ENCODE peak calls at places on chromosomes 12 and 14, in eight cellular contexts. X is A549, F is tibial nerve, A is NB4, U is IMR-90, B is uterus, Q is HepG2, S is spleen. V is an unnamed sample.

GRCh38 chr14:102390486-102390885 is 27.7 kb downstream of the TECPR2 start:
- DNase-seq in A (peak), Q (no peak), S (no peak), F (no peak), U (peak), X (no peak), B (no peak), V (no peak)

GRCh38 chr12:11765817-11766794 is 116.6 kb downstream of the ETV6 start:
- DNase-seq in A (peak), X (no peak), F (no peak), U (peak), S (peak), B (peak), Q (no peak), V (no peak)

GRCh38 chr14:69571879-69572633 is 2.6 kb downstream of the CCDC177 start:
- DNase-seq in X (peak), U (peak), A (peak), B (no peak), F (no peak), S (no peak), Q (peak), V (no peak)

GRCh38 chr12:120356567-120357030 is 12.4 kb downstream of the MSI1 start:
- DNase-seq in X (peak), U (peak), B (peak), Q (peak), A (peak), F (peak), S (peak), V (peak)

GRCh38 chr12:40152783-40153383 is 47.0 kb upstream of the SLC2A13 start:
- DNase-seq in F (peak), U (peak), A (peak), Q (peak), X (peak), B (peak), S (peak), V (peak)

GRCh38 chr12:77578471-77579262 is 252.0 kb upstream of the NAV3 start:
- DNase-seq in S (no peak), B (no peak), X (no peak), F (no peak), U (peak), Q (no peak), A (no peak), V (no peak)

GRCh38 chr12:52799498-52800211 is 3.7 kb upstream of the KRT3 start:
- DNase-seq in Q (no peak), F (no peak), A (no peak), U (no peak), B (no peak), X (no peak), S (peak), V (no peak)

GRCh38 chr12:117151195-117152031 is 38.9 kb downstream of the FBXO21 start:
- DNase-seq in F (peak), A (peak), X (peak), Q (peak), S (no peak), B (peak), U (peak), V (no peak)

GRCh38 chr12:131901431-131902331 is 7.3 kb downstream of the ULK1 start:
- DNase-seq in B (no peak), Q (no peak), S (peak), X (peak), A (no peak), U (no peak), F (no peak), V (no peak)

GRCh38 chr12:80509781-80510556 is 65.9 kb downstream of the PTPRQ start:
- DNase-seq in S (no peak), X (no peak), A (no peak), Q (no peak), B (no peak), U (peak), F (no peak), V (no peak)

GRCh38 chr14:51056431-51056830 is 38.5 kb downstream of the TRIM9 start:
- DNase-seq in S (no peak), X (no peak), U (no peak), F (no peak), B (no peak), Q (no peak), A (no peak), V (no peak)

GRCh38 chr12:127145929-127146789 is 1120.8 kb upstream of the TMEM132C start:
- DNase-seq in X (peak), S (peak), Q (no peak), B (peak), F (peak), A (no peak), U (peak), V (peak)

GRCh38 chr14:33307691-33308369 is 369.2 kb downstream of the NPAS3 start:
- DNase-seq in X (no peak), F (peak), U (no peak), A (no peak), B (peak), Q (no peak), S (no peak), V (peak)

GRCh38 chr12:31444801-31445200 is 118.9 kb upstream of the SINHCAF start:
- DNase-seq in U (no peak), Q (no peak), A (no peak), F (no peak), B (no peak), X (no peak), S (no peak), V (no peak)

GRCh38 chr12:14473707-14474287 is 93.9 kb downstream of the PLBD1 start:
- DNase-seq in X (peak), B (no peak), U (peak), A (peak), Q (peak), S (no peak), F (no peak), V (no peak)

GRCh38 chr14:51957950-51958349 is 31.4 kb upstream of the RTRAF start:
- DNase-seq in S (no peak), F (no peak), U (peak), B (no peak), Q (no peak), A (no peak), X (no peak), V (no peak)

GRCh38 chr12:34295366-34296142 is 273.3 kb downstream of the ALG10 start:
- DNase-seq in U (no peak), X (no peak), B (no peak), S (peak), A (no peak), Q (no peak), F (no peak), V (peak)

GRCh38 chr12:88519802-88520435 is 60.4 kb downstream of the KITLG start:
- DNase-seq in F (no peak), S (no peak), B (no peak), U (peak), X (no peak), Q (no peak), A (no peak), V (no peak)

GRCh38 chr12:27193854-27194544 is 50.1 kb upstream of the STK38L start:
- DNase-seq in U (peak), B (peak), A (no peak), S (no peak), Q (no peak), X (peak), F (no peak), V (no peak)

GRCh38 chr12:95908573-95908972 is 33.8 kb downstream of the CCDC38 start:
- DNase-seq in Q (no peak), S (no peak), F (no peak), A (no peak), U (peak), B (no peak), X (no peak), V (no peak)

GRCh38 chr12:52871291-52871961 is 22.6 kb upstream of the KRT78 start:
- DNase-seq in S (no peak), B (peak), U (peak), A (no peak), Q (no peak), X (peak), F (peak), V (no peak)

GRCh38 chr14:106346084-106346483 is 819.7 kb downstream of the TMEM121 start:
- DNase-seq in B (no peak), A (no peak), X (no peak), U (no peak), Q (no peak), S (no peak), F (no peak), V (no peak)

GRCh38 chr12:46209914-46210834 is 58.7 kb downstream of the SLC38A1 start:
- DNase-seq in S (peak), B (peak), X (no peak), F (no peak), U (no peak), Q (peak), A (no peak), V (no peak)

GRCh38 chr14:26415618-26416123 is 182.2 kb downstream of the NOVA1 start:
- DNase-seq in Q (no peak), F (peak), U (no peak), B (peak), S (no peak), A (no peak), X (peak), V (no peak)

GRCh38 chr14:105325303-105325702 is 10.8 kb downstream of the PACS2 start:
- DNase-seq in A (no peak), S (no peak), X (no peak), B (no peak), Q (no peak), U (no peak), F (no peak), V (no peak)

GRCh38 chr12:42483534-42483857 is 106.0 kb downstream of the PRICKLE1 start:
- DNase-seq in S (peak), B (peak), A (peak), Q (no peak), F (no peak), X (no peak), U (peak), V (no peak)

GRCh38 chr12:42482820-42483533 is 106.6 kb downstream of the PRICKLE1 start:
- DNase-seq in Q (peak), S (peak), F (peak), X (peak), U (peak), B (peak), A (peak), V (peak)

GRCh38 chr12:42481368-42481767 is 108.2 kb downstream of the PRICKLE1 start:
- DNase-seq in Q (no peak), B (no peak), S (no peak), A (no peak), X (no peak), F (no peak), U (no peak), V (no peak)

GRCh38 chr12:42484996-42485395 is 104.5 kb downstream of the PRICKLE1 start:
- DNase-seq in B (no peak), F (no peak), A (no peak), X (no peak), U (peak), S (no peak), Q (no peak), V (no peak)

DNA sequence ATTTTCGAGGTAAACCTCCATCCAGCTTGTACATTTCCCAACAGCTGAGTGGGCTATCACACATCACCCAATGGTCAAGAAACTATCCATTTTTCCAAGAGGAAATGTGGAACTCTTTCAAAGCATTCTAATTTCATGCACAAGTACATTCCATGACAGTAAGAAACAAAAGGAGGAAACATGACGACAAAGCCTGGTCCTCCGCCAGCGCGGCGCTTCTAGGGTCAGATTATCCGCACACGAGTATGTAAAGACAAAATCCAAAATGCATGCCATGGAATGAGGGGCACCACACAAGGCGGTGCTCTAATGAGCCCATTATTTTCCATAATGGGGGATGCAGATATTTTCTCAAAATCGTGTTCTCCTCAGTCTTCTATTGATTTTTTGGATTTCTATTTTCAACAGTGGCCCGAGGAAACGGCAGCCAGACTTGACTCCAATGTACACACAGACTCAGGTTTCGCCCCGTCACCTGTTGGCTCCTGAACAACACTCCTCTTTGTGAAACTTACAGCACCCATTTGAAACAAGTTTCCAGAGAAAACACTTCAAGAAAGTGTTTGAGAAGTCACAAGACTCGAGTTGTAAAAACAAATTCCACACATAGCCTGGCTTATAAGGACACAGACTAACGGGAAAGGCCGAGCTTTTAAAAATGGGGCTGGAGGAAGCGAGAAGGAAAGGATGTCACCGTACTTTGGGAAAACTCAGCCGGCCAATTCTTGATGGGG is 107.3 kb downstream of the PRICKLE1 start:
- DNase-seq in U (peak), X (peak), Q (peak), B (peak), F (no peak), S (no peak), A (no peak), V (peak)
- TF ChIP-seq CTCF in U (no peak), X (no peak), Q (no peak), B (no peak), F (no peak), S (no peak), A (no peak), V (no peak)

GRCh38 chr14:96038920-96039632 is at the start of gene C14orf132:
- DNase-seq in F (peak), S (peak), X (peak), U (peak), B (peak), A (no peak), Q (no peak), V (peak)

GRCh38 chr14:96039633-96040311 is 610 bp downstream of the C14orf132 start:
- DNase-seq in Q (no peak), X (peak), A (no peak), B (peak), U (peak), F (no peak), S (no peak), V (no peak)

GRCh38 chr14:96042218-96042930 is 3.2 kb downstream of the C14orf132 start:
- DNase-seq in B (no peak), U (peak), X (no peak), A (no peak), F (no peak), S (no peak), Q (no peak), V (no peak)

GRCh38 chr14:96038558-96038919 is 623 bp upstream of the C14orf132 start:
- DNase-seq in S (no peak), B (no peak), F (no peak), U (no peak), Q (no peak), X (no peak), A (no peak), V (no peak)

GRCh38 chr14:96040836-96041371 is 1.7 kb downstream of the C14orf132 start:
- DNase-seq in X (no peak), F (no peak), S (no peak), U (peak), Q (no peak), A (no peak), B (no peak), V (no peak)
- H3K4me3 ChIP-seq in X (no peak), F (no peak), S (no peak), U (peak), Q (no peak), A (no peak), B (peak), V (no peak)

DNA sequence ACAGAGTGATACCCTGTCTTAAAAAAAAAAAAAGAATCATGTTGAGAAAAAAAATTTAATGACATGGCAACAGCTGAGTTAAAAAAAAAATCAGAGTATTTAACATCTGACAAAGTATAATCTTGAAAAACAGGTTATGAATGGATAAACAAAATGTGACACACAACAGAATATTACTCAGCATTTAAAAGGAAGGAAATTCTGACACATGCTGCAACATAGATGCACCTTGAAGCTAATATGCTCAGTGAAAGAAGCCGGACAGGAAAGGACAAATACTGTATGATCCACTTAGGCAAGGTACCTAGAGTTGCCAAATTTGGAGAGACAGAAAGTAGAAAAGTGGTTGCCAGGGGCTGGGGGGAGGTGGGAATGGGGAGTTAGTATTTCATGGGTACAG is 19.4 kb upstream of the EIF2B2 start:
- DNase-seq in S (no peak), Q (no peak), X (no peak), U (no peak), A (no peak), F (no peak), B (no peak), V (no peak)
- TF ChIP-seq POLR2A in S (no peak), Q (no peak), X (no peak), U (no peak), A (no peak), F (no peak), B (no peak), V (no peak)

GRCh38 chr12:56107242-56107641 is 2.9 kb downstream of the PA2G4 start:
- DNase-seq in B (no peak), F (no peak), U (no peak), X (no peak), S (no peak), Q (no peak), A (no peak), V (no peak)
- TF ChIP-seq CTCF in B (no peak), F (no peak), U (no peak), X (no peak), S (no peak), Q (no peak), A (no peak), V (no peak)

DNA sequence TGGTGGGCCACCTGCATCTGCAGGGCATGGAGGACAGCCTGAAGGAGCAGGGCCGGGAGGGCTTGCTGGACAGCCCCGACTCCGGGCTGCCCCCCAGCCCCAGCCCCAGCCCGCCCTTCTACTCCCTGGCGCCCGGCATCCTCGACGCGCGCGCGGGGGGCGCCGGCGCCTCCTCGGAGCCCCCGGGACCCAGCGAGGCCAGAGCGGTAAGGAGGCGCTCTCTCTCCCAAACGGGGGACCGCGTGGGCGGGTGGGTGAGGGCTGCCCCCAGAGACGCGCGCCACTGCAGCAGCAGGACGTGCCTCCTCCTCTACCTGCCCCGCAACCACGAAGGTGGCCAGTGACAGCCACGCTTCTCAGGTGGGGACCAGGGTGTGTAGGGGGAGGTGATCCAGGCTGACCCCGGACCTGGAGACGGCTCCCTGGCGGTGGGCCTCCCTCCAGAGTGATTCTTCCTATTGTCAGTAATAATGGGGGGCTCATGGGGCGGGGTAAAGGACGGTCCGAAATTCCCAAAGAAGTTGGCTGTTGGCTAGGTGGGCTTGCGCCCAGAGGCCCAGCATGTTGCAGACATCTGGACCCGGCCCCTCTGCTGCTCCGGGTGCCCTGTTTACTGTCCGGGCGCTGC is 652 bp downstream of the RFLNA start:
- DNase-seq in A (no peak), F (no peak), Q (no peak), U (no peak), B (no peak), S (peak), X (no peak), V (no peak)
- H3K4me3 ChIP-seq in A (no peak), F (peak), Q (no peak), U (no peak), B (peak), S (no peak), X (peak), V (no peak)

GRCh38 chr14:54784657-54785056 is 118.0 kb downstream of the GCH1 start:
- DNase-seq in A (no peak), B (no peak), F (no peak), S (no peak), X (no peak), U (no peak), Q (no peak), V (peak)
- TF ChIP-seq POLR2A in A (no peak), B (no peak), F (no peak), S (no peak), X (no peak), U (no peak), Q (no peak), V (no peak)

DNA sequence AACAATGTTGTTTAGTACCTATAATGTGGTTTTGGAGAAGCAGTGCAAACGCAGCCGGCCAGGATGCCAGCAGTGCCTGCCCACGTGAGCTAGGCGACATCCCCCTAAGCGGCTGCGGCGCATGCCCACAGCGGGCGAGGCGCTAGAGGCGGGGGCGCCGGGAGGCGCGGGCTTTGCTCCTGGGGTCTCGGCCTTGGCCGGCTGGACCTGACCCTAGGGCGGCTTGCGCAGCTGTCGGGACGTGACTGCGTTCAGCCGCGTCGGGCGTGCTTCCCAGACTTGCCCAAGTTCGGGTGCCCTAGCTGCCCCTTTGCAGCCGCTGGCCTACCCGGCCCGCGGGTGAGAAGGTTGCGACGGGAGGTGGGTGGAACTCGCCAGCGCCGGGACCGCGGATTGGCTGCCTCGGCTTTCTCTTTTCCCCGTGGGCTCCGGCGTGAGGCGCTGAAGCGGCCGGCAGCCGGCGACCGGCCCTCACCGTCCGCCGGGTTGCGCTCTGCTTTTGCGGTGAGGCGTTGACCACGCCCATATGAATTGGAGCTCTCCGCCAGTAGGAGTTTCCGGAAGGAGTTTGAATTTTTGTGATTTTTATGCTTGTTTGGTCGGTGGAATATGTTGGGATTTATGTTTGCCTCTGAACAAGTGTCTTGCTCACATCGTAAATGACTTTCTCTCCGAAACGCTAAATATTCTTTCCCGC is at the start of gene TMEM19:
- DNase-seq in B (peak), Q (peak), F (peak), S (peak), A (peak), X (peak), U (peak), V (peak)
- TF ChIP-seq CTCF in B (peak), Q (peak), F (peak), S (peak), A (peak), X (peak), U (peak), V (no peak)

GRCh38 chr12:6903712-6904111 is 910 bp upstream of the LRRC23 start:
- DNase-seq in S (no peak), B (no peak), A (peak), X (no peak), Q (no peak), U (no peak), F (no peak), V (no peak)

GRCh38 chr12:6904280-6905276 is at the start of gene LRRC23:
- DNase-seq in S (peak), B (peak), U (peak), A (peak), F (peak), X (peak), Q (peak), V (peak)

GRCh38 chr12:6902448-6902847 is 2.2 kb upstream of the LRRC23 start:
- DNase-seq in U (no peak), S (no peak), X (no peak), A (no peak), Q (no peak), B (no peak), F (no peak), V (no peak)

GRCh38 chr12:6909421-6910145 is 4.8 kb upstream of the ENO2 start:
- DNase-seq in X (no peak), A (no peak), B (no peak), Q (no peak), F (no peak), U (no peak), S (peak), V (no peak)

GRCh38 chr12:6905414-6906040 is 905 bp downstream of the LRRC23 start:
- DNase-seq in X (no peak), Q (no peak), B (no peak), S (peak), U (no peak), F (no peak), A (no peak), V (no peak)
- H3K4me3 ChIP-seq in X (peak), Q (peak), B (peak), S (no peak), U (peak), F (peak), A (peak), V (no peak)

V was measured in lower leg skin.